ENCODE peak calls at places on chromosome 2, in eight cellular contexts. P is upper lobe of left lung, H is colonic mucosa, R is Peyer's patch, L is gastrocnemius medialis, J is heart right ventricle, V is tibial nerve, E is SK-N-SH. D is an unnamed sample.

GRCh38 chr2:1051075-1051474 is 100.4 kb downstream of the SNTG2 start:
- DNase-seq in L (no peak), J (no peak), E (peak; percentile 44), H (no peak), P (no peak), V (no peak), R (no peak), D (no peak)

GRCh38 chr2:109031481-109032228 is 42.6 kb upstream of the EDAR start:
- DNase-seq in V (peak; percentile 14), P (peak; percentile 56), E (peak; percentile 63), L (no peak), H (peak; percentile 61), J (peak; percentile 14), R (peak; percentile 59), D (no peak)

GRCh38 chr2:62254424-62255266 is 58.7 kb downstream of the B3GNT2 start:
- DNase-seq in L (no peak), E (no peak), H (no peak), V (no peak), P (no peak), J (no peak), R (no peak), D (no peak)

GRCh38 chr2:241900251-241901017 is 30.9 kb downstream of the RTP5 start:
- DNase-seq in E (no peak), H (no peak), J (no peak), V (no peak), L (no peak), R (no peak), P (peak; percentile 17), D (no peak)

GRCh38 chr2:151808258-151809072 is 19.8 kb downstream of the ARL5A start:
- DNase-seq in V (no peak), P (no peak), E (peak; percentile 35), J (no peak), H (no peak), L (no peak), R (no peak), D (no peak)

GRCh38 chr2:192288290-192288689 is 93.6 kb upstream of the TMEFF2 start:
- DNase-seq in J (no peak), V (no peak), R (no peak), E (no peak), H (no peak), L (no peak), P (no peak), D (no peak)

GRCh38 chr2:164933751-164934189 is 21.6 kb downstream of the SLC38A11 start:
- DNase-seq in H (no peak), J (no peak), L (no peak), V (no peak), P (no peak), E (no peak), R (no peak), D (no peak)

GRCh38 chr2:134892282-134893054 is 26.2 kb upstream of the CCNT2 start:
- DNase-seq in E (no peak), V (no peak), P (no peak), R (no peak), J (no peak), H (no peak), L (no peak), D (no peak)

GRCh38 chr2:138601438-138602165 is 100.0 kb downstream of the SPOPL start:
- DNase-seq in R (no peak), E (no peak), P (no peak), J (no peak), H (no peak), V (no peak), L (no peak), D (no peak)

GRCh38 chr2:138602166-138602460 is 100.5 kb downstream of the SPOPL start:
- DNase-seq in R (no peak), H (no peak), P (no peak), J (no peak), E (no peak), V (no peak), L (no peak), D (no peak)

DNA sequence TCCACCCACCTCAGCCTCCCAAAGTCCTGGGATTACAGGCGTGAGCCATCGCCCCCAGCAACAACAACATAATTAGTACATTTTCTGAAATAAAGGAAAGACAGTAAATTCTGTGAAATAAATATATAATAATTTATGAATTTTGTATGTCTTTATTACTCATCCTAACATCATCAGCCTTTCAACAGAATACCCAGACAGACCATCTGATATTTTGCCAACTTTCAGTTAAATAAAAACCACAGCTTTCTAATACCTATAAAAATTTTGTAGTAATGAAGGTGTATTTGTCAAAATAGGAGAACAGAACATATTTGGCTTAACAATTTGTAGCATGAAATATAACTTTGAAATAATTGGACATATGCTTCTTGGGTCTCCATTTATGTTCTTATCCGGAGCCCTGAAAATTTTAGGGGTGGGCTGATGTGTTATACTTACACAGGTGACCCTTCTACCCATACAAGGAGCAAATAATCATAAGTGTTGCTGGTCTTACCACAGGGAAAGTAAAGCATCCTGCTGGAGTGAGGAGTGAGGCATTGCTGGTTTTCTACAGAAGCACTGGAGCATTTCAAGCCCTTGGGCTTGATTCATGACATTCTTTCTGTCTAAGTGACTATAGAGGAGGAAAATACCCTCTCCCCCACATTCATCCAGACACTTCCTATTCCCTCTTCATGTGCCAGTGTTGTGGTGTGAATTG is 99.3 kb downstream of the SPOPL start:
- DNase-seq in V (no peak), H (no peak), E (no peak), J (no peak), P (no peak), R (no peak), L (no peak), D (no peak)
- H3K4me1 ChIP-seq in V (no peaks in the 10 kb centered on the region), H (no peaks in the 10 kb centered on the region), E (peaks cover 5% of the 10 kb centered on the region), J (no peaks in the 10 kb centered on the region), P (no peaks in the 10 kb centered on the region), R (no peaks in the 10 kb centered on the region), L (no peaks in the 10 kb centered on the region), D (no peaks in the 10 kb centered on the region)

GRCh38 chr2:162071016-162071415 is 3.0 kb downstream of the DPP4 start:
- DNase-seq in R (no peak), P (no peak), J (no peak), E (no peak), H (no peak), L (no peak), V (no peak), D (no peak)

GRCh38 chr2:162072181-162072702 is 1.8 kb downstream of the DPP4 start:
- DNase-seq in L (no peak), V (no peak), R (no peak), J (no peak), P (no peak), H (no peak), E (no peak), D (no peak)

GRCh38 chr2:162070228-162070918 is 3.6 kb downstream of the DPP4 start:
- DNase-seq in H (no peak), P (no peak), L (no peak), E (no peak), R (no peak), V (no peak), J (no peak), D (no peak)

GRCh38 chr2:162067596-162067995 is 6.4 kb downstream of the DPP4 start:
- DNase-seq in V (no peak), P (no peak), J (no peak), E (no peak), R (no peak), L (no peak), H (no peak), D (no peak)

DNA sequence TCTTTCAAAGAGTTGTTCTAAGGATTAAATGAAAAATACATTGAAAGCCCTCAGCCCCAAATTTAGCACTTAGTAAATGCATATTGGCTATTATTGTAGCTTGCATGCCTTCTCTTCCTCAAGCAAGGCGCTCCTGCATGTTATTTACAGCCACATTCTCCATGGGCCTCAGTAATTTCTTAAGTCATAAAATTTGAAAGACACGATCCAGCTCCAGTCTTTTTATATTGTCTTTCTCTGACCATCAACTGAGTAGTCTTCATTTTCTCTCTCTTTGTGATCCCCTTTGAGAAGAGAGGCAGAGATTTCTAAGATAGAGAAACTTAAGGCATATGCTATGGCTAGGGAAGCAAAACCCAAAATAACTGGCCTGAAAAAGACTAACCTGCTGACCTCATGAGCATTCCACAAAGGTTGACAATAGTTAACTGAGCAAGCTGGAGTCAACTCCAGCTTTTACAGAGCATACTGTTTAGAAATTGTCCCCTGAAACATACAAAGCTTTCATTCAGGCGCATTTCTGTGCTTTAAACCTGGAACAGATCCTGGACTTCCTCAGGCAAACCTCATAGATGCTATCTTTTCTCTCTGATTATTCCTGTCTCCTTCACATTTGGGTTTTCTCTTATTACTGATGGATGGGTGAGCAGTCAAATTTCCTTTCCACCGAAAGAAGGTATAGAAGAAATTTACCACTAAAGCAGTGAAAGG is 4.7 kb downstream of the DPP4 start:
- DNase-seq in H (no peak), P (no peak), E (no peak), L (no peak), J (no peak), R (no peak), V (no peak), D (no peak)
- H3K4me1 ChIP-seq in H (no peaks in the 10 kb centered on the region), P (peaks cover 25% of the 10 kb centered on the region), E (no peaks in the 10 kb centered on the region), L (peaks cover 4% of the 10 kb centered on the region), J (peaks cover 3% of the 10 kb centered on the region), R (no peaks in the 10 kb centered on the region), V (peaks cover 37% of the 10 kb centered on the region), D (no peaks in the 10 kb centered on the region)

GRCh38 chr2:10446631-10447030 is 1.5 kb downstream of the ODC1 start:
- DNase-seq in E (no peak), R (no peak), V (no peak), J (no peak), P (no peak), L (no peak), H (no peak), D (no peak)

GRCh38 chr2:10449481-10449831 is 1.3 kb upstream of the ODC1 start:
- DNase-seq in P (no peak), V (no peak), H (no peak), L (no peak), R (no peak), E (no peak), J (no peak), D (no peak)

GRCh38 chr2:10447300-10448207 is 573 bp downstream of the ODC1 start:
- DNase-seq in J (no peak), L (peak; percentile 61), V (peak; percentile 24), P (peak; percentile 73), E (peak; percentile 86), R (peak; percentile 72), H (peak; percentile 58), D (peak; percentile 71)

GRCh38 chr2:10448646-10449480 is 736 bp upstream of the ODC1 start:
- DNase-seq in H (peak; percentile 93), P (peak; percentile 92), R (peak; percentile 91), L (peak; percentile 89), J (peak; percentile 86), E (no peak), V (peak; percentile 77), D (peak; percentile 66)

DNA sequence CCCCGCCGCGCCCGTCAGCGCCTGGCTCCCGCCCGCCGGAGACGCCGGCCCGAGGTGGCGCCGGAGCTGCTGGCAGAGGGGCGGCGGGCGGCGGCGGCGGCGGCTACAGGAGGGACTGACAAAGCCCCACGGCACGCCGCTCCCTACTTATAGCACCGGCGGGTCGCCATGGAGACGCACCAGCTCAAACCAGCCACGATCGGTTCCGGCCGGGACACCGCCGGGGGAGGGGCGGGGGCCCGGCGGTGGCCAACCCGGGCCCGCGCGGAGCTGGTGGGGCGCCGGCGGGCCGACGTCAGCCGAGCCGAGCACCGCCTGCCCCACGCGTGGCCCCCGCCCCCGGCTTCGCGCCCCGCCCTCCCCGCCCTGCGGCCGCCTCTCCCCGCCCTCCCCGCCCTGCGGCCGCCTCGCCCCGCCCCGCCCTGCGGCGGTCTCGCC is at the start of gene ODC1:
- DNase-seq in R (peak; percentile 96), V (peak; percentile 94), J (peak; percentile 92), H (peak; percentile 96), L (peak; percentile 94), P (peak; percentile 93), E (peak; percentile 99), D (peak; percentile 98)
- H3K4me1 ChIP-seq in R (no peaks in the 10 kb centered on the region), V (peaks cover 45% of the 10 kb centered on the region), J (peaks cover 8% of the 10 kb centered on the region), H (peaks cover 12% of the 10 kb centered on the region), L (peaks cover 32% of the 10 kb centered on the region), P (peaks cover 38% of the 10 kb centered on the region), E (peaks cover 28% of the 10 kb centered on the region), D (peaks cover 44% of the 10 kb centered on the region)

DNA sequence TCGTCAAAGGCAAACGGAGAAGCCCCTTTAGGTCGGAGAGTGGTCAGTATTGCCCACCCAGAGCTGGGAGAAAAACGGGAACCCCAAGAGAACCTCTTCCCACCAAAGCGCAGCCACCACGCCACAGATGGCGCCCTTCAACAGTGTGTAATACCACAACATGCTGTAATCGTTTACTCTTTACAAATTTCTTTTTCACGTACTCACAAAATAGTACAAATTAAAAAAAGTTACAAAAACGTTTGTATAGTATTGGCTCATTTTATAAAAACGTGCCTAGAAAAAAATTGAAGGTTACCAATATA is 811 bp upstream of the NFE2L2 start:
- DNase-seq in J (peak; percentile 70), P (peak; percentile 67), V (peak; percentile 64), E (no peak), L (no peak), H (peak; percentile 74), R (peak; percentile 73), D (no peak)
- H3K4me1 ChIP-seq in J (peaks cover 3% of the 10 kb centered on the region), P (peaks cover 33% of the 10 kb centered on the region), V (peaks cover 31% of the 10 kb centered on the region), E (peaks cover 17% of the 10 kb centered on the region), L (peaks cover 41% of the 10 kb centered on the region), H (no peaks in the 10 kb centered on the region), R (no peaks in the 10 kb centered on the region), D (peaks cover 67% of the 10 kb centered on the region)